ENCODE peak calls at places on chromosomes 16 and 17, in eight cellular contexts. One of them, this sample, is unnamed.

GRCh38 chr16:65071371-65072311 is 50.2 kb downstream of the CDH11 start:
- DNase-seq in activated T-cell treated with anti-CD3 and anti-CD28 coated beads for 1 hour: no peak
- DNase-seq in head of caudate nucleus: peak
- DNase-seq in T follicular helper cell: no peak
- DNase-seq in stimulated activated naive B cell treated with anti-CD40 and anti-IgM and Interleukin-4, amounts not matched to agents 10 μg/mL and 1 μg/mL and 100 μg/mL, for 72 hours: no peak
- DNase-seq in iris pigment epithelial cell: peak
- DNase-seq in germinal center: no peak
- DNase-seq in EL: peak
- DNase-seq in this sample: no peak

GRCh38 chr17:47789611-47790520 is 31.7 kb downstream of the OSBPL7 start:
- DNase-seq in activated T-cell treated with anti-CD3 and anti-CD28 coated beads for 1 hour: peak
- DNase-seq in head of caudate nucleus: peak
- DNase-seq in T follicular helper cell: no peak
- DNase-seq in stimulated activated naive B cell treated with anti-CD40 and anti-IgM and Interleukin-4, amounts not matched to agents 10 μg/mL and 1 μg/mL and 100 μg/mL, for 72 hours: peak
- DNase-seq in iris pigment epithelial cell: peak
- DNase-seq in germinal center: peak
- DNase-seq in EL: peak
- DNase-seq in this sample: peak

GRCh38 chr17:38893612-38894011 is 23.8 kb downstream of the LASP1 start:
- DNase-seq in activated T-cell treated with anti-CD3 and anti-CD28 coated beads for 1 hour: no peak
- DNase-seq in head of caudate nucleus: peak
- DNase-seq in T follicular helper cell: no peak
- DNase-seq in stimulated activated naive B cell treated with anti-CD40 and anti-IgM and Interleukin-4, amounts not matched to agents 10 μg/mL and 1 μg/mL and 100 μg/mL, for 72 hours: no peak
- DNase-seq in iris pigment epithelial cell: peak
- DNase-seq in germinal center: no peak
- DNase-seq in EL: no peak
- DNase-seq in this sample: no peak

GRCh38 chr16:66930189-66930588 is 4.0 kb downstream of the CIAO2B start:
- DNase-seq in activated T-cell treated with anti-CD3 and anti-CD28 coated beads for 1 hour: no peak
- DNase-seq in head of caudate nucleus: no peak
- DNase-seq in T follicular helper cell: no peak
- DNase-seq in stimulated activated naive B cell treated with anti-CD40 and anti-IgM and Interleukin-4, amounts not matched to agents 10 μg/mL and 1 μg/mL and 100 μg/mL, for 72 hours: no peak
- DNase-seq in iris pigment epithelial cell: peak
- DNase-seq in germinal center: no peak
- DNase-seq in EL: peak
- DNase-seq in this sample: no peak

GRCh38 chr17:66301864-66302741 is at the start of gene PRKCA:
- DNase-seq in activated T-cell treated with anti-CD3 and anti-CD28 coated beads for 1 hour: peak
- DNase-seq in head of caudate nucleus: peak
- DNase-seq in T follicular helper cell: peak
- DNase-seq in stimulated activated naive B cell treated with anti-CD40 and anti-IgM and Interleukin-4, amounts not matched to agents 10 μg/mL and 1 μg/mL and 100 μg/mL, for 72 hours: peak
- DNase-seq in iris pigment epithelial cell: peak
- DNase-seq in germinal center: peak
- DNase-seq in EL: peak
- DNase-seq in this sample: no peak

GRCh38 chr16:86844691-86845090 is 266.3 kb downstream of the FOXL1 start:
- DNase-seq in activated T-cell treated with anti-CD3 and anti-CD28 coated beads for 1 hour: no peak
- DNase-seq in head of caudate nucleus: no peak
- DNase-seq in T follicular helper cell: no peak
- DNase-seq in stimulated activated naive B cell treated with anti-CD40 and anti-IgM and Interleukin-4, amounts not matched to agents 10 μg/mL and 1 μg/mL and 100 μg/mL, for 72 hours: no peak
- DNase-seq in iris pigment epithelial cell: no peak
- DNase-seq in germinal center: no peak
- DNase-seq in EL: no peak
- DNase-seq in this sample: no peak

GRCh38 chr16:1823821-1824220 is 2.8 kb downstream of the HAGH start:
- DNase-seq in activated T-cell treated with anti-CD3 and anti-CD28 coated beads for 1 hour: no peak
- DNase-seq in head of caudate nucleus: peak
- DNase-seq in T follicular helper cell: no peak
- DNase-seq in stimulated activated naive B cell treated with anti-CD40 and anti-IgM and Interleukin-4, amounts not matched to agents 10 μg/mL and 1 μg/mL and 100 μg/mL, for 72 hours: no peak
- DNase-seq in iris pigment epithelial cell: peak
- DNase-seq in germinal center: no peak
- DNase-seq in EL: peak
- DNase-seq in this sample: no peak

GRCh38 chr16:878071-878784 is 77.7 kb upstream of the GNG13 start:
- DNase-seq in activated T-cell treated with anti-CD3 and anti-CD28 coated beads for 1 hour: no peak
- DNase-seq in head of caudate nucleus: no peak
- DNase-seq in T follicular helper cell: no peak
- DNase-seq in stimulated activated naive B cell treated with anti-CD40 and anti-IgM and Interleukin-4, amounts not matched to agents 10 μg/mL and 1 μg/mL and 100 μg/mL, for 72 hours: peak
- DNase-seq in iris pigment epithelial cell: no peak
- DNase-seq in germinal center: peak
- DNase-seq in EL: peak
- DNase-seq in this sample: no peak

GRCh38 chr16:53605356-53605755 is 98.3 kb downstream of the RPGRIP1L start:
- DNase-seq in activated T-cell treated with anti-CD3 and anti-CD28 coated beads for 1 hour: no peak
- DNase-seq in head of caudate nucleus: no peak
- DNase-seq in T follicular helper cell: no peak
- DNase-seq in stimulated activated naive B cell treated with anti-CD40 and anti-IgM and Interleukin-4, amounts not matched to agents 10 μg/mL and 1 μg/mL and 100 μg/mL, for 72 hours: no peak
- DNase-seq in iris pigment epithelial cell: no peak
- DNase-seq in germinal center: no peak
- DNase-seq in EL: no peak
- DNase-seq in this sample: no peak

GRCh38 chr17:43367588-43368242 is 31.1 kb upstream of the ARL4D start:
- DNase-seq in activated T-cell treated with anti-CD3 and anti-CD28 coated beads for 1 hour: no peak
- DNase-seq in head of caudate nucleus: no peak
- DNase-seq in T follicular helper cell: no peak
- DNase-seq in stimulated activated naive B cell treated with anti-CD40 and anti-IgM and Interleukin-4, amounts not matched to agents 10 μg/mL and 1 μg/mL and 100 μg/mL, for 72 hours: peak
- DNase-seq in iris pigment epithelial cell: peak
- DNase-seq in germinal center: no peak
- DNase-seq in EL: peak
- DNase-seq in this sample: peak